ENCODE peak calls at places on chromosome 5, in seven cellular contexts. I, K, Q, B, H, G and Z are unnamed samples.

GRCh38 chr5:157342822-157343402 is 77.0 kb downstream of the CYFIP2 start:
- DNase-seq in H (peak; percentile 66), I (no peak), B (peak; percentile 51), G (no peak), Q (no peak), K (peak; percentile 77), Z (peak; percentile 22)

GRCh38 chr5:111223790-111224560 is at the start of gene CAMK4:
- DNase-seq in B (peak; percentile 91), I (no peak), G (peak; percentile 81), K (peak; percentile 92), Q (peak; percentile 78), H (peak; percentile 74), Z (peak; percentile 60)

GRCh38 chr5:151896041-151896691 is 28.5 kb downstream of the GLRA1 start:
- DNase-seq in K (peak; percentile 30), H (no peak), G (no peak), Q (no peak), B (peak; percentile 64), I (no peak), Z (no peak)

GRCh38 chr5:153050496-153051179 is 439.8 kb upstream of the GRIA1 start:
- DNase-seq in B (no peak), I (no peak), G (no peak), K (no peak), Q (no peak), H (no peak), Z (no peak)

GRCh38 chr5:1380910-1381309 is 36.0 kb upstream of the CLPTM1L start:
- DNase-seq in I (no peak), K (no peak), H (no peak), G (no peak), B (no peak), Q (no peak), Z (no peak)

GRCh38 chr5:34715711-34716110 is 59.6 kb downstream of the RAI14 start:
- DNase-seq in Q (no peak), K (peak; percentile 39), G (no peak), I (no peak), H (no peak), B (no peak), Z (no peak)

GRCh38 chr5:178327931-178328711 is 95.5 kb upstream of the PHYKPL start:
- DNase-seq in G (no peak), Q (no peak), B (no peak), K (no peak), I (no peak), H (no peak), Z (no peak)

GRCh38 chr5:9537223-9538141 is 8.4 kb downstream of the SEMA5A start:
- DNase-seq in H (no peak), Q (no peak), G (no peak), B (no peak), I (no peak), K (no peak), Z (no peak)

GRCh38 chr5:178442361-178443256 is 147.6 kb downstream of the COL23A1 start:
- DNase-seq in G (peak; percentile 49), I (no peak), B (no peak), K (no peak), H (no peak), Q (no peak), Z (no peak)

GRCh38 chr5:149358294-149358651 is 427 bp downstream of the PCYOX1L start:
- DNase-seq in K (no peak), Q (no peak), H (peak; percentile 44), I (no peak), B (peak; percentile 42), G (no peak), Z (peak; percentile 39)

GRCh38 chr5:34652916-34653315 is 3.2 kb upstream of the RAI14 start:
- DNase-seq in H (no peak), B (peak; percentile 87), G (no peak), Q (no peak), I (no peak), K (peak; percentile 58), Z (no peak)